ENCODE peak calls at places on chromosomes 2 and 18, in eight cellular contexts. I, X, H, L, O, V, Z and T are unnamed samples.

GRCh38 chr2:75810931-75811330 is 100.2 kb upstream of the GCFC2 start:
- DNase-seq in I (no peak), X (no peak), H (peak; percentile 58), L (no peak), O (no peak), V (no peak), Z (no peak), T (no peak)

GRCh38 chr2:127175406-127175805 is 44.7 kb downstream of the CYP27C1 start:
- DNase-seq in I (peak; percentile 52), X (peak; percentile 37), H (no peak), L (no peak), O (no peak), V (peak; percentile 46), Z (no peak), T (no peak)

GRCh38 chr18:21264651-21265050 is 22.6 kb downstream of the GREB1L start:
- DNase-seq in I (no peak), X (peak; percentile 8), H (peak; percentile 39), L (peak; percentile 36), O (no peak), V (peak; percentile 22), Z (no peak), T (no peak)

GRCh38 chr2:2057125-2057721 is 273.9 kb downstream of the MYT1L start:
- DNase-seq in I (peak; percentile 62), X (peak; percentile 16), H (peak; percentile 91), L (no peak), O (peak; percentile 65), V (peak; percentile 43), Z (peak; percentile 79), T (no peak)

GRCh38 chr2:151395509-151396374 is 14.0 kb upstream of the RIF1 start:
- DNase-seq in I (no peak), X (no peak), H (no peak), L (no peak), O (no peak), V (no peak), Z (no peak), T (no peak)

GRCh38 chr18:11767935-11768334 is 78.9 kb downstream of the GNAL start:
- DNase-seq in I (no peak), X (no peak), H (peak; percentile 23), L (no peak), O (no peak), V (no peak), Z (no peak), T (no peak)

GRCh38 chr18:76578571-76579300 is 83.7 kb upstream of the ZNF516 start:
- DNase-seq in I (no peak), X (no peak), H (no peak), L (peak; percentile 22), O (no peak), V (no peak), Z (no peak), T (no peak)

GRCh38 chr18:69838620-69839411 is 108.9 kb downstream of the CD226 start:
- DNase-seq in I (no peak), X (no peak), H (peak; percentile 94), L (peak; percentile 11), O (no peak), V (no peak), Z (peak; percentile 47), T (no peak)

GRCh38 chr2:176854062-176854461 is 358.5 kb upstream of the HNRNPA3 start:
- DNase-seq in I (no peak), X (peak; percentile 24), H (no peak), L (no peak), O (no peak), V (no peak), Z (no peak), T (no peak)

GRCh38 chr2:71801969-71802368 is 345.7 kb downstream of the CYP26B1 start:
- DNase-seq in I (peak; percentile 57), X (peak; percentile 30), H (peak; percentile 75), L (peak; percentile 66), O (no peak), V (peak; percentile 52), Z (no peak), T (peak; percentile 67)

GRCh38 chr2:23617167-23617787 is 232.3 kb downstream of the KLHL29 start:
- DNase-seq in I (peak; percentile 73), X (peak; percentile 46), H (no peak), L (no peak), O (peak; percentile 57), V (peak; percentile 32), Z (no peak), T (no peak)

GRCh38 chr2:31398881-31399280 is 15.7 kb downstream of the XDH start:
- DNase-seq in I (no peak), X (no peak), H (no peak), L (no peak), O (no peak), V (no peak), Z (no peak), T (no peak)

GRCh38 chr2:111898703-111899514 is 502 bp downstream of the MERTK start:
- DNase-seq in I (peak; percentile 37), X (no peak), H (no peak), L (no peak), O (no peak), V (peak; percentile 27), Z (no peak), T (no peak)

GRCh38 chr18:79624356-79624961 is 55.1 kb upstream of the CTDP1 start:
- DNase-seq in I (no peak), X (peak; percentile 1), H (no peak), L (no peak), O (no peak), V (peak; percentile 7), Z (no peak), T (no peak)

GRCh38 chr18:76445275-76445674 is 49.8 kb downstream of the ZNF516 start:
- DNase-seq in I (no peak), X (no peak), H (peak; percentile 62), L (no peak), O (no peak), V (no peak), Z (no peak), T (no peak)

GRCh38 chr2:144426981-144427479 is 92.9 kb downstream of the ZEB2 start:
- DNase-seq in I (no peak), X (no peak), H (peak; percentile 18), L (no peak), O (no peak), V (no peak), Z (no peak), T (no peak)

GRCh38 chr2:38492042-38492615 is 110.6 kb downstream of the HNRNPLL start:
- DNase-seq in I (no peak), X (no peak), H (no peak), L (no peak), O (no peak), V (no peak), Z (no peak), T (no peak)

GRCh38 chr2:38487852-38488251 is 110.8 kb upstream of the ATL2 start:
- DNase-seq in I (no peak), X (no peak), H (no peak), L (no peak), O (no peak), V (no peak), Z (no peak), T (no peak)

GRCh38 chr2:38494394-38494793 is 108.3 kb downstream of the HNRNPLL start:
- DNase-seq in I (no peak), X (no peak), H (no peak), L (no peak), O (no peak), V (no peak), Z (no peak), T (no peak)

GRCh38 chr2:38489846-38490245 is 112.8 kb upstream of the ATL2 start:
- DNase-seq in I (no peak), X (no peak), H (no peak), L (no peak), O (no peak), V (no peak), Z (no peak), T (no peak)

DNA sequence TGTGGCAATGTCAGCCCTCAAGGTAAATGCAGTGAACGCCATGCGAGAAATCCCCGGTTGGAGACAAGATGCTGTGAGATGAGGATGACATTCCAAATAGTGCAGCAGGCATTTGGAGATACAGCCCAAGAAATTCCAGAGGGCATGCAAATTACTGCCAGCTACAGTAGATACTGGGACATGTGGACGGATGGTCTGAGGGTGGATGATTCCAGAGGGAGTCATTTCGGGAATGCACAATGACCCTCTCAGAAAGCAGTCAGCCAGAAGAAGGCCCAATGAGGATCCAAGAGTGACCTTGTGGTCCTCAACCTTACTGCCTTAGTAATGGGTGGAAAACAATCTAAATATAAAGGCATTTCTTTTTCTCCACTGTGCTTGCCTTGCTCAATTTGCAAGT is 111.3 kb downstream of the HNRNPLL start:
- DNase-seq in I (no peak), X (no peak), H (no peak), L (no peak), O (no peak), V (no peak), Z (no peak), T (no peak)
- TF ChIP-seq CTCF in I (no peak), X (no peak), H (no peak), L (no peak), O (no peak), V (no peak), Z (no peak), T (no peak)

DNA sequence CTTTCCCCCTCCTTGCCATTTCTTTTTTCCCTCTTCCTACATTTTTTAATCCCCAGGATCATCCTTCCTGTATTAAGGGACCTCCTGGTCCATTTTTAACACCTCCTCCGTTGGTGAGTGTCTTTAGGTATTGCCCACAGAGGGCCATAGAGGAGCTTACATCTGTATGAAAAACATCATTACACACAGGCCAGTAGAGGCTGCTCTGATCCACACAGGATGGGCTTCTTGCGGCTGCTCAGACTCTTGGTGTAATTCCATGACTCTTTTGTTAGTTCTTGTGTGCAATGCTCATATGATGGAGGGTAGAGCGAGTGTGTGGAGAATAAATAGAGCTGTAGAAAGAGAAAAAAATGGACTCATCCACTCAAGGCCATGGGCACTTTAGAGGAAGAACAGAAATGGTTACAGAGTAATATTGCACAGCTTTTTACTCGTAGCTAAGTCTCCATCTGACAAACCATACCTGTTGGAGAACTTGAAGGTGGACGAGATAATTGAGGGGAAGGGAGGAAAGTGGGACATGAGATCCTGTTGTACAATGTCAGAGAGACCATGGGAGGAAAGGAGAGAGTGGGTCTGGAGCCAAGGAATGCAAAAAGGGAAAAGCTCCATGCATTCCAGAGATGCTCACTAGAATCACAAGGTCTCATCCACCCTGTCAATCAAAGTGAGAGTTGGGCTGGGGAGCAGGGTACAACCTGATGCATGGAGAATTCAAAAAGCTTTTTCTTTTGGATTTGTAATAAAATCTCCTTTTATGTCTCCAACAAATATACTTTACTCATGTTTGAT is 129.7 kb upstream of the TNP1 start:
- DNase-seq in I (no peak), X (no peak), H (no peak), L (no peak), O (no peak), V (no peak), Z (no peak), T (no peak)
- TF ChIP-seq CTCF in I (no peak), X (no peak), H (no peak), L (no peak), O (no peak), V (no peak), Z (no peak), T (no peak)

DNA sequence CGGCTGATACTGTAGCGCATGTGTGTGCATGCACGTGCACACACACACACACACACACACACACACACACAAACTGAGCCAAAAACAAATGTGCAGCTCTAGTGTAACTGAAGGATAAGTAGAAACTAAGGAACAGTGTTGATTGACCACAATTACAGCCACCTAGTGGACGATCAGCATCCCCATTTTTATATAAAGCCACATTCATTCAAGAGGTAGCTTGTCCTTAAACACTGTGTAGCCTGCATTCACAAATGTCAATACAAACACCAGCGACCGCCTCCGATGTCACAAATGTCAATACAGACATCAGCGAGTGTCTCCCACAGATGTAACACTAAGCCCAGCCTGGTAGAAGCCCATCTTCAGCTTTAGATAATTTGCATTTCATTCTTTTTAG is 167.4 kb downstream of the PTGR3 start:
- DNase-seq in I (no peak), X (no peak), H (peak; percentile 36), L (no peak), O (no peak), V (no peak), Z (no peak), T (no peak)
- TF ChIP-seq CTCF in I (no peak), X (peak; percentile 33), H (peak; percentile 32), L (no peak), O (no peak), V (no peak), Z (peak; percentile 28), T (no peak)

GRCh38 chr2:158024288-158024898 is 77.3 kb upstream of the UPP2 start:
- DNase-seq in I (no peak), X (peak; percentile 48), H (peak; percentile 64), L (peak; percentile 66), O (peak; percentile 39), V (peak; percentile 42), Z (peak; percentile 50), T (no peak)
- TF ChIP-seq CTCF in I (peak; percentile 65), X (peak; percentile 80), H (peak; percentile 73), L (peak; percentile 83), O (peak; percentile 72), V (peak; percentile 78), Z (peak; percentile 84), T (peak; percentile 95)